ENCODE peak calls at places on chromosomes 13 and 19, in nine cellular contexts. One of them, this sample, is unnamed.

GRCh38 chr19:50638576-50638975 is 1.1 kb downstream of the SYT3 start:
- DNase-seq in epithelial cell of proximal tubule: no peak
- DNase-seq in ovary: no peak
- DNase-seq in dorsolateral prefrontal cortex: no peak
- DNase-seq in pancreas: no peak
- DNase-seq in adrenal gland: no peak
- DNase-seq in lower lobe of right lung: no peak
- DNase-seq in uterus: no peak
- DNase-seq in bronchial epithelial cell: no peak
- DNase-seq in this sample: no peak

GRCh38 chr19:6718741-6719539 is 1.5 kb downstream of the C3 start:
- DNase-seq in ovary: peak
- DNase-seq in lower lobe of right lung: peak
- DNase-seq in epithelial cell of proximal tubule: no peak
- DNase-seq in uterus: no peak
- DNase-seq in bronchial epithelial cell: no peak
- DNase-seq in adrenal gland: peak
- DNase-seq in pancreas: no peak
- DNase-seq in dorsolateral prefrontal cortex: no peak
- DNase-seq in this sample: no peak

GRCh38 chr19:45767410-45767880 is 1.6 kb downstream of the SIX5 start:
- DNase-seq in ovary: peak
- DNase-seq in epithelial cell of proximal tubule: no peak
- DNase-seq in lower lobe of right lung: peak
- DNase-seq in bronchial epithelial cell: peak
- DNase-seq in dorsolateral prefrontal cortex: no peak
- DNase-seq in uterus: peak
- DNase-seq in pancreas: peak
- DNase-seq in adrenal gland: peak
- DNase-seq in this sample: peak

GRCh38 chr13:78137404-78138142 is 218.9 kb upstream of the EDNRB start:
- DNase-seq in lower lobe of right lung: no peak
- DNase-seq in bronchial epithelial cell: peak
- DNase-seq in adrenal gland: peak
- DNase-seq in dorsolateral prefrontal cortex: no peak
- DNase-seq in uterus: no peak
- DNase-seq in epithelial cell of proximal tubule: peak
- DNase-seq in ovary: no peak
- DNase-seq in pancreas: peak
- DNase-seq in this sample: peak

GRCh38 chr13:94178625-94179244 is 300.7 kb downstream of the DCT start:
- DNase-seq in bronchial epithelial cell: no peak
- DNase-seq in uterus: no peak
- DNase-seq in lower lobe of right lung: no peak
- DNase-seq in ovary: no peak
- DNase-seq in dorsolateral prefrontal cortex: no peak
- DNase-seq in epithelial cell of proximal tubule: no peak
- DNase-seq in adrenal gland: no peak
- DNase-seq in pancreas: no peak
- DNase-seq in this sample: peak

GRCh38 chr13:110239280-110240120 is 67.5 kb downstream of the COL4A1 start:
- DNase-seq in bronchial epithelial cell: peak
- DNase-seq in epithelial cell of proximal tubule: no peak
- DNase-seq in ovary: no peak
- DNase-seq in uterus: no peak
- DNase-seq in dorsolateral prefrontal cortex: no peak
- DNase-seq in adrenal gland: no peak
- DNase-seq in lower lobe of right lung: no peak
- DNase-seq in pancreas: no peak
- DNase-seq in this sample: peak

GRCh38 chr13:51518847-51519246 is 65.4 kb upstream of the WDFY2 start:
- DNase-seq in adrenal gland: no peak
- DNase-seq in pancreas: no peak
- DNase-seq in dorsolateral prefrontal cortex: no peak
- DNase-seq in bronchial epithelial cell: peak
- DNase-seq in ovary: no peak
- DNase-seq in uterus: no peak
- DNase-seq in epithelial cell of proximal tubule: no peak
- DNase-seq in lower lobe of right lung: no peak
- DNase-seq in this sample: no peak

GRCh38 chr19:38304866-38305429 is 897 bp downstream of the C19orf33 start:
- DNase-seq in bronchial epithelial cell: peak
- DNase-seq in epithelial cell of proximal tubule: no peak
- DNase-seq in pancreas: peak
- DNase-seq in uterus: no peak
- DNase-seq in ovary: no peak
- DNase-seq in dorsolateral prefrontal cortex: no peak
- DNase-seq in adrenal gland: peak
- DNase-seq in lower lobe of right lung: peak
- DNase-seq in this sample: no peak

GRCh38 chr19:40592170-40592569 is 9.0 kb upstream of the LTBP4 start:
- DNase-seq in uterus: no peak
- DNase-seq in pancreas: no peak
- DNase-seq in adrenal gland: peak
- DNase-seq in bronchial epithelial cell: peak
- DNase-seq in dorsolateral prefrontal cortex: no peak
- DNase-seq in epithelial cell of proximal tubule: no peak
- DNase-seq in ovary: no peak
- DNase-seq in lower lobe of right lung: no peak
- DNase-seq in this sample: peak

GRCh38 chr19:39823693-39824092 is 10.3 kb downstream of the DYRK1B start:
- DNase-seq in lower lobe of right lung: no peak
- DNase-seq in adrenal gland: no peak
- DNase-seq in dorsolateral prefrontal cortex: no peak
- DNase-seq in epithelial cell of proximal tubule: no peak
- DNase-seq in ovary: no peak
- DNase-seq in uterus: no peak
- DNase-seq in bronchial epithelial cell: no peak
- DNase-seq in pancreas: no peak
- DNase-seq in this sample: no peak

GRCh38 chr13:47621931-47622330 is 379.1 kb downstream of the SUCLA2 start:
- DNase-seq in uterus: no peak
- DNase-seq in pancreas: no peak
- DNase-seq in adrenal gland: no peak
- DNase-seq in ovary: no peak
- DNase-seq in dorsolateral prefrontal cortex: no peak
- DNase-seq in lower lobe of right lung: no peak
- DNase-seq in epithelial cell of proximal tubule: no peak
- DNase-seq in bronchial epithelial cell: peak
- DNase-seq in this sample: peak

GRCh38 chr19:10043286-10043927 is 30.1 kb downstream of the RDH8 start:
- DNase-seq in pancreas: no peak
- DNase-seq in ovary: no peak
- DNase-seq in adrenal gland: no peak
- DNase-seq in lower lobe of right lung: no peak
- DNase-seq in bronchial epithelial cell: no peak
- DNase-seq in dorsolateral prefrontal cortex: no peak
- DNase-seq in epithelial cell of proximal tubule: no peak
- DNase-seq in uterus: no peak
- DNase-seq in this sample: peak

GRCh38 chr19:23460656-23461055 is 65.4 kb upstream of the ZNF91 start:
- DNase-seq in ovary: no peak
- DNase-seq in lower lobe of right lung: no peak
- DNase-seq in epithelial cell of proximal tubule: no peak
- DNase-seq in dorsolateral prefrontal cortex: no peak
- DNase-seq in bronchial epithelial cell: peak
- DNase-seq in adrenal gland: no peak
- DNase-seq in pancreas: no peak
- DNase-seq in uterus: no peak
- DNase-seq in this sample: no peak

GRCh38 chr19:58325623-58326022 is 1.2 kb upstream of the ZSCAN22 start:
- DNase-seq in epithelial cell of proximal tubule: no peak
- DNase-seq in ovary: no peak
- DNase-seq in pancreas: no peak
- DNase-seq in adrenal gland: no peak
- DNase-seq in bronchial epithelial cell: peak
- DNase-seq in lower lobe of right lung: no peak
- DNase-seq in dorsolateral prefrontal cortex: no peak
- DNase-seq in uterus: no peak
- DNase-seq in this sample: peak

GRCh38 chr19:58326914-58327726 is at the start of gene ZSCAN22:
- DNase-seq in lower lobe of right lung: peak
- DNase-seq in ovary: peak
- DNase-seq in adrenal gland: peak
- DNase-seq in bronchial epithelial cell: peak
- DNase-seq in pancreas: peak
- DNase-seq in epithelial cell of proximal tubule: peak
- DNase-seq in uterus: peak
- DNase-seq in dorsolateral prefrontal cortex: peak
- DNase-seq in this sample: peak

GRCh38 chr19:58326501-58326913 is 287 bp upstream of the ZSCAN22 start:
- DNase-seq in lower lobe of right lung: no peak
- DNase-seq in epithelial cell of proximal tubule: no peak
- DNase-seq in pancreas: no peak
- DNase-seq in bronchial epithelial cell: no peak
- DNase-seq in uterus: no peak
- DNase-seq in ovary: no peak
- DNase-seq in dorsolateral prefrontal cortex: no peak
- DNase-seq in adrenal gland: no peak
- DNase-seq in this sample: no peak

GRCh38 chr19:58330458-58330857 is 3.7 kb downstream of the ZSCAN22 start:
- DNase-seq in dorsolateral prefrontal cortex: no peak
- DNase-seq in adrenal gland: peak
- DNase-seq in bronchial epithelial cell: peak
- DNase-seq in ovary: no peak
- DNase-seq in uterus: no peak
- DNase-seq in epithelial cell of proximal tubule: peak
- DNase-seq in pancreas: no peak
- DNase-seq in lower lobe of right lung: no peak
- DNase-seq in this sample: peak

DNA sequence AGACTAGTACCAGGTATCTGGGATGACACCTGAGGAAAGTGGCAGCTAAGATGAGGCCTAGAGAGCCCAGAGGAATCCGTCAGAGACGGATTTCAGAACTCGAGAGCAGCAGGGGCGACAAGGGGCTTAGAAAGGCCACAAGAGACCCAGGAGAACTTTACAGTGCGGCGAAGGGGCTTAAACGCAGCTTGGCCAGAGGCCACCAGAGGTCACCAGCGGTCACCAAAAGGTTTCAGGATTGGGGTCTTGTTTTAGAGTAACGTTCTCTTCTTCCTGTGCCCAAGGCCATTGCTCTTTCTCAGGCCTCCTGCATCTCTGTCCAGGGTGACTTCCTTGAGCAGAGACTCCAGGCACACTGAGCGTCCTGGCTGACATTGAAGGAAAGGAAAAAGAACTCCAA is 2.2 kb downstream of the ZSCAN22 start:
- DNase-seq in ovary: no peak
- DNase-seq in epithelial cell of proximal tubule: no peak
- DNase-seq in uterus: no peak
- DNase-seq in bronchial epithelial cell: no peak
- DNase-seq in pancreas: no peak
- DNase-seq in dorsolateral prefrontal cortex: no peak
- DNase-seq in adrenal gland: no peak
- DNase-seq in lower lobe of right lung: no peak
- DNase-seq in this sample: no peak
- TF ChIP-seq CTCF in ovary: no peak
- TF ChIP-seq CTCF in epithelial cell of proximal tubule: no peak
- TF ChIP-seq CTCF in uterus: no peak
- TF ChIP-seq CTCF in bronchial epithelial cell: no peak
- TF ChIP-seq CTCF in pancreas: no peak
- TF ChIP-seq CTCF in dorsolateral prefrontal cortex: no peak
- TF ChIP-seq CTCF in adrenal gland: no peak
- TF ChIP-seq CTCF in lower lobe of right lung: peak
- TF ChIP-seq CTCF in this sample: no peak

DNA sequence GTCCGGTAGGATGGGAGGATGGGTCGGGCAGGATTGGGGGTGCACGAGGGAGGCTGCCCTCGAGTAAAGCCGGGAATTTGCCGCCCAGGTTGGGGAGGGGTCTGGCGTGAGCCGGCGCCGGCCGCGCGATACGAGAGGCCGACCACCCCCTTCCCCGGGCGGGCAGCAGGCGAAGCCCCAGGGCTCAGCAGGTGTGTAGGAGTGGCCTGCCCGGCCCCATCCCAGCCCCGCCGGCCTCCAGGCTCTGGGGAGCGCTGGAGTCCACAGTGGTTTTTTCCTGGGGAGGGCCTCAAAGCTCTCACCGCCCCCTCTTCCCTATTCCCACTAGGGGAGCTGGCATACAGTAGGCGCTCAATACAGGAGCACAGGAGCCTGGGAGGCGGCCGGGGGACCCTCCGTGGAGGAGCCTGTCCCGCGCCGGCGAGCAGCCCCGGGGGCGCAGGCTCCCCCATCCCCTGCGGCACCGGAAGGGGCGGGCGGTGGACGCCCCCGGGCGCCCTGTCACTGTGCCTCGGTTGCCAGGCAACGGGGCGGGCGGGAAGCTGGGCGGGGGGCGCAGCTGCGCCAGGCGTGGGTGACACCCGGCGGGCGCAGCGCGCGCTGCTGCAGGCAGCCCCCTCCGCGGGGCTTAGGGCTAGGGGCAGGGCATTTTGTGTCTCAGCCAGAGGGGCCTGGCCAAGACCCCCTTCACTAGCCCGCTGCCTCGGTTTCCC is 3.5 kb upstream of the REXO1 start:
- DNase-seq in dorsolateral prefrontal cortex: no peak
- DNase-seq in bronchial epithelial cell: no peak
- DNase-seq in uterus: no peak
- DNase-seq in pancreas: no peak
- DNase-seq in ovary: no peak
- DNase-seq in lower lobe of right lung: no peak
- DNase-seq in adrenal gland: no peak
- DNase-seq in epithelial cell of proximal tubule: no peak
- DNase-seq in this sample: no peak
- H3K4me3 ChIP-seq in dorsolateral prefrontal cortex: peak
- H3K4me3 ChIP-seq in bronchial epithelial cell: no peak
- H3K4me3 ChIP-seq in uterus: no peak
- H3K4me3 ChIP-seq in pancreas: no peak
- H3K4me3 ChIP-seq in ovary: no peak
- H3K4me3 ChIP-seq in lower lobe of right lung: no peak
- H3K4me3 ChIP-seq in adrenal gland: no peak
- H3K4me3 ChIP-seq in epithelial cell of proximal tubule: no peak
- H3K4me3 ChIP-seq in this sample: no peak

DNA sequence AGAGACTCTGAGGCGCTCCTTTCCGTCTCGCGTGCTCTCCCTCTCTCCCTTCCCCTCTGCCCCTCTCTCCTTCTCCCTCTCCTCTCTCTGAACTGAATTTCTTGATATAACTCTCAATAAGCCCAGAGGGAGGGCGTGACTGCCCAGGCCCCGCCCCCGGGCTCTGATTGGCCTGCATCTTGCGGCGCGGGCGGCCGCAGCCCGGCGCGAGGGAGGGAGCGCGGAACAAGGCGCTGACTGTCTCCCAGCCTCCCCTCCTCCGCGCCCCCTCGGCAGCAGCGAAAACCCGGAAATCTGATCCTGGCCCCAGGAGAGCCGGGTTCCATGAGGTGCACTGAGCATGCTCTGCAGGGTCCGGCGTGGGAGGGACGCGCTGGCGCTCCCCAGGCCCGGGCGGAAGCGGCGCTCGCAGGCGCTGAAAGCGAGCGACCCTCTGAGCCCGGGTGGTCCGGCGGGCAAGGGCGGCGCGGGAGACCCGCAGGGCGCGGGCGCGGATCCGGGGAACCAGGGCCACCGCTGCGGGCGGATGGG is at the start of gene PCDH9:
- DNase-seq in lower lobe of right lung: peak
- DNase-seq in adrenal gland: peak
- DNase-seq in dorsolateral prefrontal cortex: peak
- DNase-seq in ovary: peak
- DNase-seq in pancreas: peak
- DNase-seq in epithelial cell of proximal tubule: no peak
- DNase-seq in uterus: peak
- DNase-seq in bronchial epithelial cell: peak
- DNase-seq in this sample: peak
- TF ChIP-seq CTCF in lower lobe of right lung: no peak
- TF ChIP-seq CTCF in adrenal gland: no peak
- TF ChIP-seq CTCF in dorsolateral prefrontal cortex: peak
- TF ChIP-seq CTCF in ovary: no peak
- TF ChIP-seq CTCF in pancreas: no peak
- TF ChIP-seq CTCF in epithelial cell of proximal tubule: no peak
- TF ChIP-seq CTCF in uterus: no peak
- TF ChIP-seq CTCF in bronchial epithelial cell: no peak
- TF ChIP-seq CTCF in this sample: no peak

GRCh38 chr19:48588670-48589399 is 17.7 kb upstream of the SPACA4 start:
- DNase-seq in uterus: peak
- DNase-seq in dorsolateral prefrontal cortex: peak
- DNase-seq in epithelial cell of proximal tubule: peak
- DNase-seq in lower lobe of right lung: peak
- DNase-seq in ovary: peak
- DNase-seq in pancreas: peak
- DNase-seq in adrenal gland: peak
- DNase-seq in bronchial epithelial cell: peak
- DNase-seq in this sample: peak
- H3K4me3 ChIP-seq in uterus: no peak
- H3K4me3 ChIP-seq in dorsolateral prefrontal cortex: peak
- H3K4me3 ChIP-seq in epithelial cell of proximal tubule: peak
- H3K4me3 ChIP-seq in lower lobe of right lung: peak
- H3K4me3 ChIP-seq in ovary: no peak
- H3K4me3 ChIP-seq in pancreas: no peak
- H3K4me3 ChIP-seq in adrenal gland: no peak
- H3K4me3 ChIP-seq in bronchial epithelial cell: no peak
- H3K4me3 ChIP-seq in this sample: peak

This sample was measured in choroid plexus epithelial cell.